ENCODE peak calls at places on chromosomes 3 and 15, in five cellular contexts. One of them, this sample, is unnamed.

GRCh38 chr3:111768571-111769100 is 90.4 kb upstream of the PHLDB2 start:
- DNase-seq in adrenal gland: no peak
- DNase-seq in gastrocnemius medialis: no peak
- DNase-seq in kidney: no peak
- DNase-seq in stomach: peak
- DNase-seq in this sample: no peak

GRCh38 chr3:134149286-134149685 is 101.4 kb downstream of the RYK start:
- DNase-seq in adrenal gland: no peak
- DNase-seq in gastrocnemius medialis: no peak
- DNase-seq in kidney: no peak
- DNase-seq in stomach: no peak
- DNase-seq in this sample: no peak

GRCh38 chr3:181623924-181624694 is 87.6 kb upstream of the SOX2 start:
- DNase-seq in adrenal gland: no peak
- DNase-seq in gastrocnemius medialis: no peak
- DNase-seq in kidney: no peak
- DNase-seq in stomach: no peak
- DNase-seq in this sample: no peak

GRCh38 chr3:141738636-141739363 is 702 bp downstream of the RNF7 start:
- DNase-seq in adrenal gland: peak
- DNase-seq in gastrocnemius medialis: no peak
- DNase-seq in kidney: no peak
- DNase-seq in stomach: no peak
- DNase-seq in this sample: no peak

GRCh38 chr3:149180057-149180573 is 41.5 kb downstream of the CP start:
- DNase-seq in adrenal gland: peak
- DNase-seq in gastrocnemius medialis: peak
- DNase-seq in kidney: peak
- DNase-seq in stomach: peak
- DNase-seq in this sample: peak

GRCh38 chr15:29139072-29139471 is 130.6 kb downstream of the NSMCE3 start:
- DNase-seq in adrenal gland: no peak
- DNase-seq in gastrocnemius medialis: no peak
- DNase-seq in kidney: no peak
- DNase-seq in stomach: no peak
- DNase-seq in this sample: no peak

GRCh38 chr3:61569856-61570255 is 8.5 kb downstream of the PTPRG start:
- DNase-seq in adrenal gland: no peak
- DNase-seq in gastrocnemius medialis: no peak
- DNase-seq in kidney: no peak
- DNase-seq in stomach: no peak
- DNase-seq in this sample: no peak

GRCh38 chr3:164450276-164450905 is 627.9 kb downstream of the SI start:
- DNase-seq in adrenal gland: no peak
- DNase-seq in gastrocnemius medialis: no peak
- DNase-seq in kidney: no peak
- DNase-seq in stomach: no peak
- DNase-seq in this sample: no peak

GRCh38 chr3:52399131-52399530 is 45.8 kb downstream of the SEMA3G start:
- DNase-seq in adrenal gland: no peak
- DNase-seq in gastrocnemius medialis: no peak
- DNase-seq in kidney: peak
- DNase-seq in stomach: no peak
- DNase-seq in this sample: no peak

GRCh38 chr3:149581681-149582349 is 76.0 kb downstream of the WWTR1 start:
- DNase-seq in adrenal gland: peak
- DNase-seq in gastrocnemius medialis: peak
- DNase-seq in kidney: no peak
- DNase-seq in stomach: no peak
- DNase-seq in this sample: peak

GRCh38 chr3:50913279-50913678 is 238.6 kb downstream of the DOCK3 start:
- DNase-seq in adrenal gland: no peak
- DNase-seq in gastrocnemius medialis: no peak
- DNase-seq in kidney: no peak
- DNase-seq in stomach: peak
- DNase-seq in this sample: no peak

GRCh38 chr3:48535578-48535977 is 21.0 kb downstream of the PFKFB4 start:
- DNase-seq in adrenal gland: no peak
- DNase-seq in gastrocnemius medialis: no peak
- DNase-seq in kidney: no peak
- DNase-seq in stomach: no peak
- DNase-seq in this sample: no peak

GRCh38 chr3:128360243-128360642 is 106.4 kb downstream of the DNAJB8 start:
- DNase-seq in adrenal gland: no peak
- DNase-seq in gastrocnemius medialis: no peak
- DNase-seq in kidney: peak
- DNase-seq in stomach: no peak
- DNase-seq in this sample: no peak

GRCh38 chr15:55897560-55898336 is 95.7 kb downstream of the NEDD4 start:
- DNase-seq in adrenal gland: peak
- DNase-seq in gastrocnemius medialis: peak
- DNase-seq in kidney: no peak
- DNase-seq in stomach: peak
- DNase-seq in this sample: no peak

GRCh38 chr15:35067501-35068347 is 17.4 kb downstream of the NANOGP8 start:
- DNase-seq in adrenal gland: no peak
- DNase-seq in gastrocnemius medialis: no peak
- DNase-seq in kidney: no peak
- DNase-seq in stomach: no peak
- DNase-seq in this sample: no peak

GRCh38 chr15:35307676-35308075 is 222.6 kb upstream of the NANOGP8 start:
- DNase-seq in adrenal gland: no peak
- DNase-seq in gastrocnemius medialis: no peak
- DNase-seq in kidney: no peak
- DNase-seq in stomach: no peak
- DNase-seq in this sample: no peak

GRCh38 chr3:55271549-55271948 is 215.6 kb downstream of the WNT5A start:
- DNase-seq in adrenal gland: no peak
- DNase-seq in gastrocnemius medialis: no peak
- DNase-seq in kidney: no peak
- DNase-seq in stomach: no peak
- DNase-seq in this sample: no peak

GRCh38 chr15:35182841-35183479 is 97.9 kb upstream of the NANOGP8 start:
- DNase-seq in adrenal gland: no peak
- DNase-seq in gastrocnemius medialis: no peak
- DNase-seq in kidney: no peak
- DNase-seq in stomach: no peak
- DNase-seq in this sample: no peak

GRCh38 chr3:173397161-173398110 is at the start of gene NLGN1:
- DNase-seq in adrenal gland: peak
- DNase-seq in gastrocnemius medialis: peak
- DNase-seq in kidney: peak
- DNase-seq in stomach: peak
- DNase-seq in this sample: peak

GRCh38 chr3:48644898-48645760 is 9.9 kb upstream of the SLC26A6 start:
- DNase-seq in adrenal gland: no peak
- DNase-seq in gastrocnemius medialis: no peak
- DNase-seq in kidney: no peak
- DNase-seq in stomach: no peak
- DNase-seq in this sample: no peak

GRCh38 chr15:79099692-79100091 is 9.1 kb upstream of the RASGRF1 start:
- DNase-seq in adrenal gland: no peak
- DNase-seq in gastrocnemius medialis: no peak
- DNase-seq in kidney: no peak
- DNase-seq in stomach: no peak
- DNase-seq in this sample: peak

GRCh38 chr3:109355625-109356441 is 18.5 kb upstream of the DPPA4 start:
- DNase-seq in adrenal gland: no peak
- DNase-seq in gastrocnemius medialis: no peak
- DNase-seq in kidney: no peak
- DNase-seq in stomach: no peak
- DNase-seq in this sample: no peak

GRCh38 chr3:24923565-24923964 is 428.9 kb upstream of the THRB start:
- DNase-seq in adrenal gland: no peak
- DNase-seq in gastrocnemius medialis: no peak
- DNase-seq in kidney: no peak
- DNase-seq in stomach: no peak
- DNase-seq in this sample: no peak

GRCh38 chr3:9183811-9184463 is 65.5 kb downstream of the SRGAP3 start:
- DNase-seq in adrenal gland: no peak
- DNase-seq in gastrocnemius medialis: no peak
- DNase-seq in kidney: no peak
- DNase-seq in stomach: no peak
- DNase-seq in this sample: no peak

GRCh38 chr3:128107809-128108208 is 15.8 kb downstream of the RUVBL1 start:
- DNase-seq in adrenal gland: peak
- DNase-seq in gastrocnemius medialis: no peak
- DNase-seq in kidney: no peak
- DNase-seq in stomach: no peak
- DNase-seq in this sample: no peak

GRCh38 chr3:31402118-31402517 is 130.6 kb upstream of the STT3B start:
- DNase-seq in adrenal gland: no peak
- DNase-seq in gastrocnemius medialis: no peak
- DNase-seq in kidney: no peak
- DNase-seq in stomach: no peak
- DNase-seq in this sample: no peak

GRCh38 chr3:173395073-173395411 is 2.5 kb upstream of the NLGN1 start:
- DNase-seq in adrenal gland: no peak
- DNase-seq in gastrocnemius medialis: no peak
- DNase-seq in kidney: no peak
- DNase-seq in stomach: peak
- DNase-seq in this sample: no peak

GRCh38 chr3:116238863-116239262 is 206.4 kb downstream of the LSAMP start:
- DNase-seq in adrenal gland: no peak
- DNase-seq in gastrocnemius medialis: no peak
- DNase-seq in kidney: no peak
- DNase-seq in stomach: no peak
- DNase-seq in this sample: no peak

GRCh38 chr3:72820405-72820804 is 27.8 kb downstream of the SHQ1 start:
- DNase-seq in adrenal gland: peak
- DNase-seq in gastrocnemius medialis: peak
- DNase-seq in kidney: no peak
- DNase-seq in stomach: peak
- DNase-seq in this sample: no peak

GRCh38 chr3:48402281-48402732 is 27.6 kb downstream of the PLXNB1 start:
- DNase-seq in adrenal gland: peak
- DNase-seq in gastrocnemius medialis: peak
- DNase-seq in kidney: peak
- DNase-seq in stomach: peak
- DNase-seq in this sample: peak

GRCh38 chr15:71448688-71449114 is 333.4 kb downstream of the THSD4 start:
- DNase-seq in adrenal gland: peak
- DNase-seq in gastrocnemius medialis: peak
- DNase-seq in kidney: no peak
- DNase-seq in stomach: peak
- DNase-seq in this sample: no peak

GRCh38 chr15:59283717-59284336 is 77.2 kb downstream of the LDHAL6B start:
- DNase-seq in adrenal gland: no peak
- DNase-seq in gastrocnemius medialis: no peak
- DNase-seq in kidney: peak
- DNase-seq in stomach: peak
- DNase-seq in this sample: no peak

GRCh38 chr3:186526256-186526606 is 17.9 kb downstream of the CRYGS start:
- DNase-seq in adrenal gland: no peak
- DNase-seq in gastrocnemius medialis: no peak
- DNase-seq in kidney: no peak
- DNase-seq in stomach: no peak
- DNase-seq in this sample: no peak

GRCh38 chr3:97821413-97821809 is 400 bp upstream of the CRYBG3 start:
- DNase-seq in adrenal gland: peak
- DNase-seq in gastrocnemius medialis: peak
- DNase-seq in kidney: peak
- DNase-seq in stomach: peak
- DNase-seq in this sample: peak

GRCh38 chr15:68609618-68610017 is 30.8 kb downstream of the CORO2B start:
- DNase-seq in adrenal gland: peak
- DNase-seq in gastrocnemius medialis: peak
- DNase-seq in kidney: peak
- DNase-seq in stomach: no peak
- DNase-seq in this sample: peak

DNA sequence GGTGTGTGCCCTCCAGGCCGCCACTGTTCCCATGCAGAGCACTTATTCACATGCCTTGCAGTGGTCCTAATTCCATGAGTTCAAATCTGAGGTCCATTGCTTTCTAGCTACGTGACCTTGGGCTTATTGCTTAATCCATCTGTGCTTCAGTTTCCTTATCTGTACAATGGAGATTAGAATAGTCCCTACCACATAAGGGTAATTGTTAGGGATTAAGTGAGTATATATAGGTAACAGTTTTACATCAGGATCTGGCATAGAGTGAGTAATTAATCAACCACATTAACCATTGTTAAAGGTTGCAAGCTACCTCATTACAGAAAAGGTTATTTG is 7.6 kb downstream of the CPN2 start:
- DNase-seq in adrenal gland: no peak
- DNase-seq in gastrocnemius medialis: no peak
- DNase-seq in kidney: no peak
- DNase-seq in stomach: no peak
- DNase-seq in this sample: no peak
- H3K4me3 ChIP-seq in adrenal gland: no peak
- H3K4me3 ChIP-seq in gastrocnemius medialis: no peak
- H3K4me3 ChIP-seq in kidney: no peak
- H3K4me3 ChIP-seq in stomach: no peak
- H3K4me3 ChIP-seq in this sample: no peak

GRCh38 chr15:64697911-64698369 is 77.4 kb downstream of the RBPMS2 start:
- DNase-seq in adrenal gland: no peak
- DNase-seq in gastrocnemius medialis: no peak
- DNase-seq in kidney: no peak
- DNase-seq in stomach: no peak
- DNase-seq in this sample: no peak
- H3K27ac ChIP-seq in adrenal gland: peak
- H3K27ac ChIP-seq in gastrocnemius medialis: peak
- H3K27ac ChIP-seq in kidney: peak
- H3K27ac ChIP-seq in stomach: peak
- H3K27ac ChIP-seq in this sample: peak

DNA sequence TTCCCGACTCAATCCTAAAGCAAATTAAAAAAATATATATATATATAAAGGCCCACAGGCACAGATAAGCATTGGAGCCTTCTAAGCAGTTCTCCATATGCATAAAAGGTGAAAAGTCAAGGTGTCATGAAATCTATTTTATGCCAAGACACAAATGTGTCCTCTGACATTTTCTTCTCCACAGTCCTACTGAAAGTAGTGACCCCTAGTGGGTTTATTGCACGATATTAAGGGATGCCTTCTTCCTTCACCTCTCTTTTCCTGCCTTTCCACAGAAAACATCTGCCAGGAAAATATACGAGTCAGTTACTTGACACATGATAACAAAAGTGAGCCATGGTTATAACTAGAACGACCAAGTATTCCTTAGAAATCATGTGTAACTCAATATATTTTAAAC is 303.2 kb downstream of the TIGIT start:
- DNase-seq in adrenal gland: no peak
- DNase-seq in gastrocnemius medialis: no peak
- DNase-seq in kidney: no peak
- DNase-seq in stomach: no peak
- DNase-seq in this sample: no peak
- TF ChIP-seq CTCF in adrenal gland: no peak
- TF ChIP-seq CTCF in gastrocnemius medialis: no peak
- TF ChIP-seq CTCF in kidney: no peak
- TF ChIP-seq CTCF in stomach: no peak
- TF ChIP-seq CTCF in this sample: no peak

DNA sequence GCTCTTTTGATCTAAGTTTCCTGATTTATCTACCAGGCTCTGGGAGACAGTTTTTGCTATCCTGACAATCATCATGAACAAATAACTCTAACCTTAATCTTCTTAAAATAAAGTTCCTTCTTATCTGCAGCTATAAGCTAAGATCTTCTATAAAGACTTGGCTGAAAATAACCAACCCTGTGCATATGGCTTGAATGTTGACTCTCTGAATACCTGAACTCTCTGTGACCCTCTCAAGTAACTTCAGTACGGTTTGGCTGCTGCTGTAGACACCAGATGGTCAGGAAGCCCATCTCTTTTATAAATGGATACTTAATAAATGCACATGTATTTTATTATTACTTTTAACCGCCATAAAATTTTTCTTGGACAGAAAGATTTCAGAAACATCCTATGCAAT is 412.4 kb upstream of the CBLB start:
- DNase-seq in adrenal gland: no peak
- DNase-seq in gastrocnemius medialis: no peak
- DNase-seq in kidney: no peak
- DNase-seq in stomach: no peak
- DNase-seq in this sample: no peak
- H3K4me3 ChIP-seq in adrenal gland: no peak
- H3K4me3 ChIP-seq in gastrocnemius medialis: no peak
- H3K4me3 ChIP-seq in kidney: no peak
- H3K4me3 ChIP-seq in stomach: no peak
- H3K4me3 ChIP-seq in this sample: no peak

This sample was measured in coronary artery.